ENCODE peak calls at places on chromosomes 16 and 17, in ten cellular contexts. G, S, D, W, F, Q, P, M, K and L are unnamed samples.

GRCh38 chr17:12180644-12181261 is 160.1 kb downstream of the MAP2K4 start:
- DNase-seq in G (peak), S (no peak), D (peak), W (no peak), F (peak), Q (peak), P (no peak), M (peak), K (peak), L (peak)

GRCh38 chr17:50360716-50361115 is 12.3 kb downstream of the MRPL27 start:
- DNase-seq in G (no peak), S (no peak), D (no peak), W (no peak), F (no peak), Q (no peak), P (no peak), M (no peak), K (no peak), L (no peak)

GRCh38 chr17:74712301-74712700 is 422 bp downstream of the CD300LF start:
- DNase-seq in G (no peak), S (no peak), D (no peak), W (no peak), F (no peak), Q (no peak), P (no peak), M (no peak), K (no peak), L (no peak)

GRCh38 chr17:63173450-63173849 is 207.4 kb downstream of the TANC2 start:
- DNase-seq in G (peak), S (no peak), D (no peak), W (no peak), F (no peak), Q (no peak), P (no peak), M (no peak), K (no peak), L (no peak)

GRCh38 chr16:67709050-67709449 is 10.1 kb downstream of the GFOD2 start:
- DNase-seq in G (no peak), S (no peak), D (no peak), W (no peak), F (no peak), Q (no peak), P (no peak), M (no peak), K (no peak), L (no peak)

GRCh38 chr16:87487361-87487924 is 5.4 kb downstream of the ZCCHC14 start:
- DNase-seq in G (no peak), S (no peak), D (peak), W (no peak), F (no peak), Q (peak), P (peak), M (peak), K (no peak), L (no peak)

GRCh38 chr17:32341857-32342602 is at the start of gene C17orf75:
- DNase-seq in G (peak), S (peak), D (peak), W (peak), F (peak), Q (peak), P (peak), M (peak), K (peak), L (peak)

GRCh38 chr17:75877752-75878173 is 618 bp downstream of the TRIM47 start:
- DNase-seq in G (peak), S (peak), D (no peak), W (peak), F (peak), Q (peak), P (peak), M (peak), K (peak), L (peak)

GRCh38 chr17:60959011-60959410 is 281.4 kb downstream of the BCAS3 start:
- DNase-seq in G (no peak), S (no peak), D (no peak), W (no peak), F (no peak), Q (no peak), P (no peak), M (no peak), K (peak), L (no peak)

GRCh38 chr16:87183647-87184046 is 133.5 kb downstream of the C16orf95 start:
- DNase-seq in G (no peak), S (no peak), D (no peak), W (no peak), F (no peak), Q (no peak), P (no peak), M (no peak), K (no peak), L (no peak)

GRCh38 chr17:30970757-30971567 is at the start of gene RNF135:
- DNase-seq in G (peak), S (peak), D (peak), W (peak), F (peak), Q (peak), P (peak), M (no peak), K (peak), L (peak)

GRCh38 chr17:48996696-48997102 is 486 bp upstream of the IGF2BP1 start:
- DNase-seq in G (no peak), S (no peak), D (no peak), W (no peak), F (peak), Q (no peak), P (no peak), M (no peak), K (no peak), L (peak)

GRCh38 chr16:89026121-89026612 is 49.2 kb upstream of the CBFA2T3 start:
- DNase-seq in G (peak), S (peak), D (no peak), W (no peak), F (no peak), Q (peak), P (no peak), M (no peak), K (no peak), L (no peak)

GRCh38 chr16:59543641-59544040 is 809.5 kb upstream of the GOT2 start:
- DNase-seq in G (no peak), S (no peak), D (no peak), W (no peak), F (no peak), Q (no peak), P (no peak), M (no peak), K (peak), L (no peak)

GRCh38 chr16:19884611-19885455 is at the start of gene GPRC5B:
- DNase-seq in G (peak), S (peak), D (no peak), W (peak), F (peak), Q (peak), P (peak), M (peak), K (peak), L (peak)

GRCh38 chr16:14004719-14005315 is 66.3 kb upstream of the MRTFB start:
- DNase-seq in G (no peak), S (no peak), D (no peak), W (no peak), F (no peak), Q (no peak), P (no peak), M (no peak), K (no peak), L (no peak)

GRCh38 chr16:53152321-53152720 is 97.5 kb downstream of the CHD9 start:
- DNase-seq in G (no peak), S (no peak), D (no peak), W (no peak), F (no peak), Q (no peak), P (no peak), M (no peak), K (peak), L (no peak)

GRCh38 chr17:36747861-36748260 is 146.5 kb downstream of the MRM1 start:
- DNase-seq in G (no peak), S (no peak), D (no peak), W (no peak), F (no peak), Q (no peak), P (no peak), M (no peak), K (no peak), L (no peak)

GRCh38 chr17:39224778-39225307 is 902 bp downstream of the STAC2 start:
- DNase-seq in G (no peak), S (no peak), D (no peak), W (no peak), F (no peak), Q (no peak), P (peak), M (no peak), K (no peak), L (no peak)

GRCh38 chr16:72921620-72922019 is 126.3 kb downstream of the ZFHX3 start:
- DNase-seq in G (no peak), S (no peak), D (no peak), W (no peak), F (no peak), Q (no peak), P (no peak), M (peak), K (peak), L (no peak)